ENCODE peak calls at places on chromosomes 7 and 10, in six cellular contexts. P is bronchial epithelial cell, J is ELF-1, V is endodermal cell, Q is NAMALWA, Y is pons. M is an unnamed sample.

GRCh38 chr10:58023341-58024073 is 244.2 kb downstream of the IPMK start:
- DNase-seq in P (peak; percentile 85), J (no peak), V (no peak), Q (no peak), Y (no peak), M (no peak)

GRCh38 chr10:43252166-43252784 is 14.6 kb downstream of the RASGEF1A start:
- DNase-seq in P (no peak), J (no peak), V (peak; percentile 35), Q (no peak), Y (no peak), M (peak; percentile 3)

GRCh38 chr10:89522463-89522862 is 12.9 kb downstream of the SLC16A12 start:
- DNase-seq in P (peak; percentile 37), J (no peak), V (no peak), Q (no peak), Y (no peak), M (no peak)

GRCh38 chr10:103757531-103758293 is 97.7 kb downstream of the SH3PXD2A start:
- DNase-seq in P (peak; percentile 92), J (peak; percentile 81), V (peak; percentile 78), Q (no peak), Y (no peak), M (no peak)

GRCh38 chr10:32386623-32387022 is 39.7 kb upstream of the EPC1 start:
- DNase-seq in P (peak; percentile 26), J (no peak), V (no peak), Q (no peak), Y (no peak), M (no peak)

GRCh38 chr7:157585113-157585861 is 248.5 kb downstream of the DNAJB6 start:
- DNase-seq in P (no peak), J (peak; percentile 26), V (no peak), Q (no peak), Y (no peak), M (no peak)

GRCh38 chr10:34809796-34810195 is 5.3 kb downstream of the PARD3 start:
- DNase-seq in P (no peak), J (no peak), V (no peak), Q (no peak), Y (no peak), M (no peak)

GRCh38 chr7:114889646-114890285 is 32.1 kb upstream of the MDFIC start:
- DNase-seq in P (peak; percentile 99), J (no peak), V (no peak), Q (no peak), Y (no peak), M (no peak)

GRCh38 chr7:27104244-27105149 is 2.0 kb upstream of the HOXA2 start:
- DNase-seq in P (no peak), J (peak; percentile 53), V (no peak), Q (no peak), Y (no peak), M (no peak)

GRCh38 chr7:151987748-151988529 is 31.7 kb downstream of the GALNTL5 start:
- DNase-seq in P (no peak), J (peak; percentile 52), V (peak; percentile 81), Q (no peak), Y (no peak), M (no peak)

GRCh38 chr10:71502221-71502620 is 105.5 kb downstream of the CDH23 start:
- DNase-seq in P (no peak), J (no peak), V (no peak), Q (no peak), Y (no peak), M (no peak)

GRCh38 chr7:128351296-128352123 is 7.8 kb upstream of the RBM28 start:
- DNase-seq in P (no peak), J (peak; percentile 63), V (peak; percentile 71), Q (no peak), Y (no peak), M (no peak)

GRCh38 chr10:52297727-52298126 is 16.4 kb upstream of the DKK1 start:
- DNase-seq in P (no peak), J (no peak), V (no peak), Q (no peak), Y (no peak), M (no peak)

GRCh38 chr7:37901236-37901827 is 15.3 kb downstream of the SFRP4 start:
- DNase-seq in P (peak; percentile 52), J (no peak), V (no peak), Q (peak; percentile 67), Y (peak; percentile 60), M (no peak)

GRCh38 chr7:92682767-92683539 is 92.8 kb upstream of the FAM133B start:
- DNase-seq in P (no peak), J (no peak), V (no peak), Q (no peak), Y (no peak), M (no peak)

GRCh38 chr7:1045038-1045726 is 836 bp downstream of the GPR146 start:
- DNase-seq in P (no peak), J (no peak), V (no peak), Q (no peak), Y (no peak), M (no peak)

GRCh38 chr7:120858299-120858636 is 324 bp upstream of the TSPAN12 start:
- DNase-seq in P (no peak), J (no peak), V (no peak), Q (no peak), Y (no peak), M (no peak)

GRCh38 chr7:151244156-151244870 is 4.2 kb downstream of the SMARCD3 start:
- DNase-seq in P (peak; percentile 33), J (peak; percentile 72), V (peak; percentile 87), Q (peak; percentile 88), Y (peak; percentile 53), M (peak; percentile 83)

GRCh38 chr7:32161708-32162107 is 91.5 kb upstream of the PDE1C start:
- DNase-seq in P (no peak), J (no peak), V (no peak), Q (no peak), Y (no peak), M (no peak)

GRCh38 chr7:142496545-142496991 is 238.7 kb upstream of the PRSS58 start:
- DNase-seq in P (peak; percentile 47), J (no peak), V (no peak), Q (peak; percentile 61), Y (peak; percentile 61), M (no peak)

GRCh38 chr7:134875867-134876266 is 96.4 kb downstream of the CALD1 start:
- DNase-seq in P (no peak), J (no peak), V (no peak), Q (no peak), Y (no peak), M (no peak)

GRCh38 chr10:97081621-97082235 is 104.0 kb downstream of the SLIT1 start:
- DNase-seq in P (peak; percentile 42), J (peak; percentile 88), V (peak; percentile 94), Q (peak; percentile 77), Y (peak; percentile 8), M (no peak)

GRCh38 chr7:102916426-102916825 is 3.6 kb downstream of the LRRC17 start:
- DNase-seq in P (peak; percentile 73), J (no peak), V (no peak), Q (no peak), Y (no peak), M (no peak)

GRCh38 chr7:4067874-4068273 is 614.2 kb upstream of the FOXK1 start:
- DNase-seq in P (no peak), J (no peak), V (peak; percentile 11), Q (no peak), Y (peak; percentile 41), M (no peak)

GRCh38 chr10:51367120-51367519 is 292.8 kb downstream of the PRKG1 start:
- DNase-seq in P (no peak), J (no peak), V (no peak), Q (no peak), Y (no peak), M (no peak)

GRCh38 chr7:50584793-50585399 is 19.7 kb upstream of the DDC start:
- DNase-seq in P (peak; percentile 92), J (peak; percentile 28), V (peak; percentile 24), Q (no peak), Y (no peak), M (no peak)

GRCh38 chr10:102230264-102230860 is 4.3 kb downstream of the ELOVL3 start:
- DNase-seq in P (peak; percentile 29), J (peak; percentile 93), V (peak; percentile 94), Q (no peak), Y (no peak), M (no peak)

GRCh38 chr10:88987243-88987726 is 3.3 kb upstream of the FAS start:
- DNase-seq in P (no peak), J (no peak), V (no peak), Q (no peak), Y (no peak), M (no peak)

GRCh38 chr10:123970207-123970926 is 78.8 kb upstream of the CPXM2 start:
- DNase-seq in P (no peak), J (peak; percentile 51), V (peak; percentile 69), Q (peak; percentile 40), Y (no peak), M (no peak)

GRCh38 chr7:47698386-47698785 is 116.5 kb upstream of the TNS3 start:
- DNase-seq in P (no peak), J (no peak), V (no peak), Q (no peak), Y (no peak), M (no peak)